ENCODE peak calls at places on chromosomes 6 and 20, in four cellular contexts. P is WTC11, O is HepG2, J is K562. C is an unnamed sample.

GRCh38 chr6:15969236-15969778 is 159.6 kb upstream of the MYLIP start:
- DNase-seq in P (no peak), O (no peak), J (no peak), C (no peak)

GRCh38 chr20:48791666-48792071 is 36.1 kb downstream of the PREX1 start:
- DNase-seq in O (no peak), J (no peak), P (no peak), C (no peak)

GRCh38 chr6:34025112-34025807 is 120.6 kb downstream of the GRM4 start:
- DNase-seq in J (no peak), P (no peak), O (no peak), C (no peak)

GRCh38 chr6:166005846-166006592 is 161.6 kb downstream of the TBXT start:
- DNase-seq in O (no peak), J (no peak), P (no peak), C (peak)

GRCh38 chr6:37696841-37697735 is 595 bp downstream of the MDGA1 start:
- DNase-seq in O (no peak), P (peak), J (peak), C (peak)

GRCh38 chr6:27592481-27593199 is 119.7 kb upstream of the ZNF184 start:
- DNase-seq in P (peak), O (peak), J (peak), C (peak)

GRCh38 chr6:37204014-37204751 is 34.2 kb downstream of the PIM1 start:
- DNase-seq in P (no peak), O (peak), J (peak), C (no peak)

GRCh38 chr6:36958775-36959554 is 4.4 kb downstream of the PI16 start:
- DNase-seq in O (no peak), J (peak), P (peak), C (no peak)

GRCh38 chr6:68186870-68187269 is 448.2 kb upstream of the ADGRB3 start:
- DNase-seq in O (no peak), J (no peak), P (no peak), C (no peak)

GRCh38 chr6:110181131-110182027 is 1.2 kb downstream of the CDC40 start:
- DNase-seq in O (no peak), J (no peak), P (no peak), C (no peak)

GRCh38 chr20:44979090-44979621 is 12.8 kb downstream of the STK4 start:
- DNase-seq in O (no peak), J (no peak), P (no peak), C (no peak)

GRCh38 chr6:3355358-3356055 is 96.8 kb downstream of the PSMG4 start:
- DNase-seq in J (peak), P (no peak), O (no peak), C (no peak)

GRCh38 chr20:37378785-37379598 is 33.1 kb downstream of the SRC start:
- DNase-seq in P (no peak), J (peak), O (no peak), C (no peak)

GRCh38 chr20:63737690-63737939 is 1.2 kb downstream of the LIME1 start:
- DNase-seq in P (no peak), O (peak), J (no peak), C (no peak)

GRCh38 chr6:5274231-5274630 is 12.9 kb downstream of the FARS2 start:
- DNase-seq in P (no peak), O (no peak), J (no peak), C (no peak)

GRCh38 chr6:133551847-133552331 is 310.7 kb downstream of the EYA4 start:
- DNase-seq in O (no peak), J (no peak), P (no peak), C (no peak)

GRCh38 chr20:7113577-7114466 is 346.3 kb downstream of the BMP2 start:
- DNase-seq in O (peak), P (peak), J (no peak), C (peak)

GRCh38 chr20:61659652-61660346 is 405.9 kb downstream of the TAF4 start:
- DNase-seq in J (no peak), P (no peak), O (no peak), C (no peak)

GRCh38 chr20:25277941-25278521 is 30.1 kb downstream of the PYGB start:
- DNase-seq in P (peak), O (no peak), J (no peak), C (no peak)

GRCh38 chr6:21079468-21080048 is 514.0 kb upstream of the SOX4 start:
- DNase-seq in P (no peak), O (no peak), J (no peak), C (no peak)

GRCh38 chr20:62860391-62860923 is 1.2 kb downstream of the TCFL5 start:
- DNase-seq in J (no peak), O (peak), P (no peak), C (no peak)

GRCh38 chr6:166573456-166574216 is 12.8 kb downstream of the RAMACL start:
- DNase-seq in P (no peak), O (no peak), J (no peak), C (no peak)

GRCh38 chr6:44388135-44388487 is 605 bp downstream of the CDC5L start:
- DNase-seq in P (no peak), J (no peak), O (no peak), C (no peak)

GRCh38 chr20:4012631-4013030 is 2.7 kb downstream of the RNF24 start:
- DNase-seq in O (no peak), J (no peak), P (no peak), C (no peak)

GRCh38 chr20:64220891-64221527 is 34.5 kb upstream of the PCMTD2 start:
- DNase-seq in J (peak), P (no peak), O (peak), C (no peak)

GRCh38 chr20:25532015-25532751 is 53.1 kb downstream of the NINL start:
- DNase-seq in O (peak), P (peak), J (no peak), C (no peak)

GRCh38 chr6:30626484-30627366 is at the start of gene ATAT1:
- DNase-seq in P (peak), J (peak), O (peak), C (peak)

GRCh38 chr20:53751394-53752368 is 158.0 kb upstream of the ZNF217 start:
- DNase-seq in P (no peak), O (no peak), J (no peak), C (no peak)

GRCh38 chr6:157768863-157769551 is 54.0 kb upstream of the SNX9 start:
- DNase-seq in J (no peak), O (no peak), P (no peak), C (no peak)

GRCh38 chr20:54140927-54141566 is 32.7 kb downstream of the CYP24A1 start:
- DNase-seq in J (no peak), P (no peak), O (peak), C (no peak)

GRCh38 chr6:33314515-33314942 is 651 bp upstream of the TAPBP start:
- DNase-seq in P (peak), O (peak), J (peak), C (no peak)

GRCh38 chr6:152057832-152058498 is 250.5 kb downstream of the ESR1 start:
- DNase-seq in O (no peak), P (no peak), J (no peak), C (no peak)

GRCh38 chr20:38224534-38224933 is 36.0 kb downstream of the KIAA1755 start:
- DNase-seq in P (no peak), J (no peak), O (no peak), C (no peak)

GRCh38 chr20:13009682-13010406 is 1.1 kb downstream of the SPTLC3 start:
- DNase-seq in P (no peak), J (no peak), O (peak), C (no peak)

GRCh38 chr20:37669062-37669772 is 24.6 kb upstream of the CTNNBL1 start:
- DNase-seq in P (no peak), J (no peak), O (no peak), C (no peak)

GRCh38 chr20:6746901-6747609 is 20.4 kb upstream of the BMP2 start:
- DNase-seq in P (peak), O (peak), J (no peak), C (no peak)

GRCh38 chr20:63154395-63154794 is 61.5 kb downstream of the YTHDF1 start:
- DNase-seq in J (no peak), P (no peak), O (no peak), C (no peak)

GRCh38 chr6:39153766-39154397 is 38.9 kb upstream of the SAYSD1 start:
- DNase-seq in O (no peak), J (no peak), P (no peak), C (no peak)

GRCh38 chr6:37125779-37126553 is 44.0 kb upstream of the PIM1 start:
- DNase-seq in O (peak), J (no peak), P (peak), C (no peak)

GRCh38 chr6:9699890-9700289 is 715.0 kb downstream of the TFAP2A start:
- DNase-seq in P (no peak), O (no peak), J (no peak), C (no peak)
- TF ChIP-seq ELF4 in P (no peak), O (no peak), J (no peak), C (no peak)

GRCh38 chr6:131980338-131980790 is 29.2 kb upstream of the CCN2 start:
- DNase-seq in J (no peak), P (no peak), O (no peak), C (no peak)

GRCh38 chr6:131981624-131981978 is 30.4 kb upstream of the CCN2 start:
- DNase-seq in O (no peak), P (no peak), J (no peak), C (no peak)

GRCh38 chr6:131982740-131983259 is 31.6 kb upstream of the CCN2 start:
- DNase-seq in J (no peak), O (no peak), P (no peak), C (no peak)

GRCh38 chr6:131979515-131980337 is 28.6 kb upstream of the CCN2 start:
- DNase-seq in P (no peak), J (no peak), O (no peak), C (no peak)

GRCh38 chr6:131980791-131981623 is 29.8 kb upstream of the CCN2 start:
- DNase-seq in J (no peak), P (no peak), O (peak), C (no peak)
- TF ChIP-seq SP1 in J (no peak), P (no peak), O (no peak), C (no peak)

GRCh38 chr6:81465859-81466258 is 286.6 kb downstream of the TENT5A start:
- DNase-seq in P (no peak), J (no peak), O (peak), C (no peak)
- TF ChIP-seq ELF4 in P (no peak), J (no peak), O (no peak), C (no peak)

GRCh38 chr6:8623441-8623840 is 188.1 kb upstream of the SLC35B3 start:
- DNase-seq in J (no peak), O (no peak), P (no peak), C (no peak)

GRCh38 chr6:8628063-8628462 is 192.7 kb upstream of the SLC35B3 start:
- DNase-seq in J (no peak), P (no peak), O (no peak), C (no peak)

GRCh38 chr6:8627085-8627861 is 191.9 kb upstream of the SLC35B3 start:
- DNase-seq in P (no peak), J (no peak), O (no peak), C (no peak)
- TF ChIP-seq SP1 in P (no peak), J (no peak), O (no peak), C (no peak)

GRCh38 chr6:164037165-164037564 is 622.6 kb downstream of the QKI start:
- DNase-seq in P (no peak), J (no peak), O (no peak), C (no peak)

GRCh38 chr6:164035912-164036485 is 621.5 kb downstream of the QKI start:
- DNase-seq in J (no peak), P (no peak), O (no peak), C (no peak)

GRCh38 chr6:164040994-164041393 is 626.5 kb downstream of the QKI start:
- DNase-seq in P (no peak), O (no peak), J (no peak), C (no peak)

GRCh38 chr6:164042212-164042611 is 627.7 kb downstream of the QKI start:
- DNase-seq in P (no peak), O (no peak), J (no peak), C (no peak)

DNA sequence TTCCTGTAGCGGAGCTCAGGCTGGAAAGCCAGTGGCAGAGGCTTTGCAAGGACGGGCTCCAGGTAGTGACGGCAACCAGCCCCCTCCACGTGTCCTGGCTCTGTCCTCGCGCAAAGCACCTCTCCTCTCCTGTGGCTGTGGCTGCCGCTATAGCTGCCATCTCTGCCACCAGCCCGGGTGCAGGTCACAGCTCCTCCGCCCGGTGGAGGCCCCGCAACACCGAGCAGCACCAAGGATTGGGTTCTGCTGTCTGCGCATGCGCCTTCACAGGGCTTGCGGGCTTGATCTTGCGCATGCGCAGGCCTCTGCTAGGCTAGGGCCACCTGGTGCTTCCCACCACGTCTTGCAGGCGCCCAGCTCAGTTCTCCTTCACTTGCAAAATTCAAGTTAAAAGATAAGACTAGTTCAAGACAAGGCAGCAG is 625.4 kb downstream of the QKI start:
- DNase-seq in O (no peak), J (peak), P (no peak), C (no peak)
- TF ChIP-seq ELF4 in O (no peak), J (no peak), P (no peak), C (no peak)

C was measured in HEK293T.